ENCODE peak calls at places on chromosome 14, in four cellular contexts. I is lung, P is left ventricle myocardium inferior, F is Panc1. C is an unnamed sample. For H3K4me1 and H3K27me3, the result is how much of the 10 kb centered on the place peaks cover.

GRCh38 chr14:45070215-45070614 is 13.7 kb upstream of the PRPF39 start:
- DNase-seq in F (no peak), I (no peak), P (no peak), C (no peak)

GRCh38 chr14:89660183-89660582 is 243.2 kb upstream of the FOXN3 start:
- DNase-seq in P (no peak), F (no peak), I (no peak), C (no peak)

GRCh38 chr14:33847066-33847465 is 103.8 kb downstream of the EGLN3 start:
- DNase-seq in I (no peak), P (no peak), F (no peak), C (no peak)

GRCh38 chr14:28777773-28778606 is 11.4 kb downstream of the FOXG1 start:
- DNase-seq in I (no peak), F (no peak), P (no peak), C (no peak)

GRCh38 chr14:64702493-64703392 is 1.5 kb upstream of the PLEKHG3 start:
- DNase-seq in I (peak), F (no peak), P (no peak), C (peak)

GRCh38 chr14:104634886-104635570 is 30.5 kb upstream of the TMEM179 start:
- DNase-seq in I (no peak), P (no peak), F (no peak), C (no peak)

GRCh38 chr14:72023128-72024042 is 91.2 kb downstream of the RGS6 start:
- DNase-seq in I (no peak), F (no peak), P (no peak), C (no peak)

GRCh38 chr14:76376001-76376404 is at the start of gene ESRRB:
- DNase-seq in F (no peak), P (no peak), I (no peak), C (no peak)

GRCh38 chr14:51511265-51511664 is 140.4 kb upstream of the FRMD6 start:
- DNase-seq in P (no peak), F (no peak), I (no peak), C (no peak)

GRCh38 chr14:34043627-34044372 is 92.9 kb upstream of the EGLN3 start:
- DNase-seq in F (no peak), I (no peak), P (no peak), C (peak)

GRCh38 chr14:61528591-61529021 is 166.7 kb upstream of the HIF1A start:
- DNase-seq in F (no peak), I (no peak), P (no peak), C (no peak)

GRCh38 chr14:100165376-100165775 is 5.9 kb upstream of the DEGS2 start:
- DNase-seq in I (no peak), P (no peak), F (no peak), C (no peak)

GRCh38 chr14:52286659-52287649 is 19.5 kb downstream of the PTGDR start:
- DNase-seq in P (no peak), F (no peak), I (no peak), C (peak)

GRCh38 chr14:104387385-104388010 is 192.1 kb upstream of the C14orf180 start:
- DNase-seq in P (no peak), F (no peak), I (no peak), C (no peak)

GRCh38 chr14:59244581-59244980 is 56.1 kb downstream of the DAAM1 start:
- DNase-seq in F (no peak), P (no peak), I (no peak), C (no peak)

GRCh38 chr14:99540196-99541032 is 59.2 kb downstream of the CCNK start:
- DNase-seq in F (no peak), I (no peak), P (no peak), C (no peak)

GRCh38 chr14:78202976-78203375 is 32.8 kb downstream of the NRXN3 start:
- DNase-seq in F (no peak), P (no peak), I (no peak), C (no peak)

GRCh38 chr14:92340071-92340470 is 17.1 kb downstream of the SLC24A4 start:
- DNase-seq in F (no peak), I (no peak), P (no peak), C (no peak)

GRCh38 chr14:60647837-60648168 is 1.5 kb downstream of the SIX1 start:
- DNase-seq in P (no peak), F (no peak), I (no peak), C (no peak)

GRCh38 chr14:56002876-56003625 is 115.2 kb upstream of the PELI2 start:
- DNase-seq in P (no peak), F (no peak), I (no peak), C (peak)

GRCh38 chr14:94598816-94599655 is 13.2 kb upstream of the SERPINA3 start:
- DNase-seq in P (peak), F (no peak), I (peak), C (no peak)

GRCh38 chr14:24334431-24335271 is at the start of gene ADCY4:
- DNase-seq in F (no peak), P (peak), I (no peak), C (no peak)

GRCh38 chr14:66003082-66003740 is 483.0 kb upstream of the CCDC196 start:
- DNase-seq in I (no peak), P (no peak), F (no peak), C (no peak)

GRCh38 chr14:99575043-99576023 is 28.7 kb downstream of the CCDC85C start:
- DNase-seq in P (peak), F (no peak), I (peak), C (no peak)

GRCh38 chr14:50520947-50521815 is 11.2 kb downstream of the MAP4K5 start:
- DNase-seq in I (no peak), P (no peak), F (peak), C (no peak)

GRCh38 chr14:92760524-92760805 is 12.0 kb upstream of the LGMN start:
- DNase-seq in F (no peak), P (no peak), I (peak), C (no peak)

GRCh38 chr14:102188187-102188586 is 48.5 kb downstream of the WDR20 start:
- DNase-seq in I (no peak), F (no peak), P (no peak), C (no peak)
- H3K4me1 ChIP-seq in I (under half), F (under half), P (half or more), C (under half)

GRCh38 chr14:21262410-21262809 is 6.8 kb downstream of the HNRNPC start:
- DNase-seq in F (no peak), I (no peak), P (no peak), C (no peak)
- H3K27ac ChIP-seq in F (no peak), I (no peak), P (no peak), C (peak)

GRCh38 chr14:103129301-103130016 is 6.2 kb downstream of the TNFAIP2 start:
- DNase-seq in I (no peak), P (no peak), F (no peak), C (no peak)
- H3K27me3 ChIP-seq in I (under half), P (under half), F (under half), C (under half)

GRCh38 chr14:82604819-82605218 is 1071.2 kb upstream of the SEL1L start:
- DNase-seq in F (no peak), I (no peak), P (no peak), C (no peak)

DNA sequence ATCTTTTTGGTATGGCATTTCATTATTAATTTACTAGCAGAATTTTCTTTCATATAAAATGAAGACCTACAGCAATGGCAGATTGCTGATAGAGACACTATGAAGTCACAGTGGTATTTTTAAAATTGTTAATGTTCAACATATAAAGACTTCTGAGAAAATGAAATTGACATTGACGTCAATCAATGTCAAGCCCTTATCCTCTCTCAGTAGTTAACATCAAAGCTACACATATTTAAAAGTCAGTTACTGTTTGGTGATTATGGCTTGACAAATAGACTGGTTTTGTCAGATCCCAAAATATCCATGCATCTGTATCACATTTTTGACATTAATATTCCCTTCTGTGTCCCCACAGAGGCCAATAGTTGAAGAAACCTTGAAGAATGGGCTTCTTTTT is 1069.1 kb upstream of the SEL1L start:
- DNase-seq in I (no peak), P (no peak), F (no peak), C (no peak)
- H3K4me1 ChIP-seq in I (under half), P (under half), F (under half), C (under half)